ENCODE peak calls at places on chromosome 15, in four cellular contexts. One of them, this sample, is unnamed.
A peak's percentile ranks its signal among the peaks of the same experiment; 100 is the strongest.

GRCh38 chr15:89335289-89336041 is 841 bp upstream of the POLG start:
- DNase-seq in psoas muscle: no peak
- DNase-seq in kidney epithelial cell: no peak
- DNase-seq in GM12865: no peak
- DNase-seq in this sample: no peak

GRCh38 chr15:81106560-81106959 is 27.5 kb upstream of the CFAP161 start:
- DNase-seq in psoas muscle: peak; percentile 28
- DNase-seq in kidney epithelial cell: no peak
- DNase-seq in GM12865: peak; percentile 60
- DNase-seq in this sample: peak; percentile 17

GRCh38 chr15:42808921-42809320 is 72.0 kb upstream of the CDAN1 start:
- DNase-seq in psoas muscle: no peak
- DNase-seq in kidney epithelial cell: no peak
- DNase-seq in GM12865: no peak
- DNase-seq in this sample: no peak

GRCh38 chr15:69082041-69082502 is 67.6 kb downstream of the NOX5 start:
- DNase-seq in psoas muscle: peak; percentile 19
- DNase-seq in kidney epithelial cell: no peak
- DNase-seq in GM12865: no peak
- DNase-seq in this sample: no peak

GRCh38 chr15:59313703-59314332 is 58.9 kb downstream of the MYO1E start:
- DNase-seq in psoas muscle: peak; percentile 73
- DNase-seq in kidney epithelial cell: no peak
- DNase-seq in GM12865: peak; percentile 93
- DNase-seq in this sample: peak; percentile 59

GRCh38 chr15:61000276-61000675 is 228.8 kb downstream of the RORA start:
- DNase-seq in psoas muscle: no peak
- DNase-seq in kidney epithelial cell: no peak
- DNase-seq in GM12865: no peak
- DNase-seq in this sample: no peak

GRCh38 chr15:89654847-89655805 is at the start of gene KIF7:
- DNase-seq in psoas muscle: peak; percentile 48
- DNase-seq in kidney epithelial cell: no peak
- DNase-seq in GM12865: no peak
- DNase-seq in this sample: no peak

GRCh38 chr15:31964586-31965307 is 65.6 kb upstream of the CHRNA7 start:
- DNase-seq in psoas muscle: no peak
- DNase-seq in kidney epithelial cell: no peak
- DNase-seq in GM12865: no peak
- DNase-seq in this sample: no peak

GRCh38 chr15:57692709-57693108 is 13.8 kb upstream of the POLR2M start:
- DNase-seq in psoas muscle: no peak
- DNase-seq in kidney epithelial cell: no peak
- DNase-seq in GM12865: no peak
- DNase-seq in this sample: no peak

GRCh38 chr15:70258369-70259029 is 160.8 kb upstream of the TLE3 start:
- DNase-seq in psoas muscle: no peak
- DNase-seq in kidney epithelial cell: no peak
- DNase-seq in GM12865: peak; percentile 53
- DNase-seq in this sample: peak; percentile 75

GRCh38 chr15:82663186-82663600 is 16.0 kb upstream of the CPEB1 start:
- DNase-seq in psoas muscle: peak; percentile 29
- DNase-seq in kidney epithelial cell: peak; percentile 12
- DNase-seq in GM12865: peak; percentile 66
- DNase-seq in this sample: no peak

GRCh38 chr15:75989045-75989444 is 23.2 kb downstream of the NRG4 start:
- DNase-seq in psoas muscle: no peak
- DNase-seq in kidney epithelial cell: no peak
- DNase-seq in GM12865: no peak
- DNase-seq in this sample: no peak

GRCh38 chr15:28110416-28110975 is 11.4 kb upstream of the OCA2 start:
- DNase-seq in psoas muscle: no peak
- DNase-seq in kidney epithelial cell: no peak
- DNase-seq in GM12865: no peak
- DNase-seq in this sample: no peak

GRCh38 chr15:99537344-99537743 is 28.4 kb upstream of the MEF2A start:
- DNase-seq in psoas muscle: no peak
- DNase-seq in kidney epithelial cell: no peak
- DNase-seq in GM12865: no peak
- DNase-seq in this sample: no peak

GRCh38 chr15:57031605-57032004 is 113.2 kb downstream of the TCF12 start:
- DNase-seq in psoas muscle: no peak
- DNase-seq in kidney epithelial cell: peak; percentile 44
- DNase-seq in GM12865: peak; percentile 16
- DNase-seq in this sample: no peak

GRCh38 chr15:71314956-71315537 is 199.8 kb downstream of the THSD4 start:
- DNase-seq in psoas muscle: no peak
- DNase-seq in kidney epithelial cell: no peak
- DNase-seq in GM12865: no peak
- DNase-seq in this sample: no peak

GRCh38 chr15:38614621-38615020 is 50.0 kb upstream of the RASGRP1 start:
- DNase-seq in psoas muscle: no peak
- DNase-seq in kidney epithelial cell: no peak
- DNase-seq in GM12865: no peak
- DNase-seq in this sample: no peak

GRCh38 chr15:57861805-57862586 is 155.5 kb downstream of the POLR2M start:
- DNase-seq in psoas muscle: no peak
- DNase-seq in kidney epithelial cell: peak; percentile 31
- DNase-seq in GM12865: no peak
- DNase-seq in this sample: no peak

GRCh38 chr15:39543651-39544050 is 37.2 kb upstream of the THBS1 start:
- DNase-seq in psoas muscle: no peak
- DNase-seq in kidney epithelial cell: no peak
- DNase-seq in GM12865: no peak
- DNase-seq in this sample: no peak

GRCh38 chr15:95840004-95840403 is 490.5 kb upstream of the NR2F2 start:
- DNase-seq in psoas muscle: peak; percentile 43
- DNase-seq in kidney epithelial cell: no peak
- DNase-seq in GM12865: no peak
- DNase-seq in this sample: no peak

GRCh38 chr15:100905855-100906254 is 13.3 kb upstream of the LRRK1 start:
- DNase-seq in psoas muscle: no peak
- DNase-seq in kidney epithelial cell: no peak
- DNase-seq in GM12865: no peak
- DNase-seq in this sample: no peak

GRCh38 chr15:34701536-34701935 is 53.3 kb downstream of the GJD2 start:
- DNase-seq in psoas muscle: no peak
- DNase-seq in kidney epithelial cell: no peak
- DNase-seq in GM12865: no peak
- DNase-seq in this sample: no peak

GRCh38 chr15:94056314-94056713 is 175.0 kb upstream of the MCTP2 start:
- DNase-seq in psoas muscle: no peak
- DNase-seq in kidney epithelial cell: no peak
- DNase-seq in GM12865: no peak
- DNase-seq in this sample: no peak

GRCh38 chr15:89500397-89501270 is 4.3 kb upstream of the RHCG start:
- DNase-seq in psoas muscle: no peak
- DNase-seq in kidney epithelial cell: no peak
- DNase-seq in GM12865: peak; percentile 16
- DNase-seq in this sample: no peak

GRCh38 chr15:77546050-77546501 is 86.6 kb downstream of the LINGO1 start:
- DNase-seq in psoas muscle: no peak
- DNase-seq in kidney epithelial cell: no peak
- DNase-seq in GM12865: no peak
- DNase-seq in this sample: no peak

GRCh38 chr15:39788800-39789565 is 6.3 kb upstream of the FSIP1 start:
- DNase-seq in psoas muscle: no peak
- DNase-seq in kidney epithelial cell: no peak
- DNase-seq in GM12865: no peak
- DNase-seq in this sample: no peak

GRCh38 chr15:38651328-38652038 is 86.9 kb upstream of the RASGRP1 start:
- DNase-seq in psoas muscle: no peak
- DNase-seq in kidney epithelial cell: no peak
- DNase-seq in GM12865: peak; percentile 45
- DNase-seq in this sample: no peak

GRCh38 chr15:44591326-44591725 is 54.4 kb downstream of the EIF3J start:
- DNase-seq in psoas muscle: no peak
- DNase-seq in kidney epithelial cell: no peak
- DNase-seq in GM12865: no peak
- DNase-seq in this sample: no peak

GRCh38 chr15:68821898-68822380 is 1.2 kb upstream of the ANP32A start:
- DNase-seq in psoas muscle: no peak
- DNase-seq in kidney epithelial cell: no peak
- DNase-seq in GM12865: peak; percentile 28
- DNase-seq in this sample: no peak

GRCh38 chr15:69782155-69782658 is 315.5 kb downstream of the TLE3 start:
- DNase-seq in psoas muscle: no peak
- DNase-seq in kidney epithelial cell: no peak
- DNase-seq in GM12865: no peak
- DNase-seq in this sample: no peak

GRCh38 chr15:50909044-50909342 is 510 bp downstream of the AP4E1 start:
- DNase-seq in psoas muscle: no peak
- DNase-seq in kidney epithelial cell: no peak
- DNase-seq in GM12865: no peak
- DNase-seq in this sample: no peak

GRCh38 chr15:87689716-87690115 is 566.8 kb downstream of the NTRK3 start:
- DNase-seq in psoas muscle: no peak
- DNase-seq in kidney epithelial cell: no peak
- DNase-seq in GM12865: no peak
- DNase-seq in this sample: no peak

GRCh38 chr15:62403164-62403809 is 238.2 kb upstream of the C2CD4B start:
- DNase-seq in psoas muscle: no peak
- DNase-seq in kidney epithelial cell: peak; percentile 10
- DNase-seq in GM12865: no peak
- DNase-seq in this sample: no peak

GRCh38 chr15:67383903-67384302 is 129.3 kb downstream of the IQCH start:
- DNase-seq in psoas muscle: no peak
- DNase-seq in kidney epithelial cell: no peak
- DNase-seq in GM12865: no peak
- DNase-seq in this sample: no peak
- TF ChIP-seq CTCF in psoas muscle: no peak
- TF ChIP-seq CTCF in kidney epithelial cell: no peak
- TF ChIP-seq CTCF in GM12865: no peak
- TF ChIP-seq CTCF in this sample: no peak

DNA sequence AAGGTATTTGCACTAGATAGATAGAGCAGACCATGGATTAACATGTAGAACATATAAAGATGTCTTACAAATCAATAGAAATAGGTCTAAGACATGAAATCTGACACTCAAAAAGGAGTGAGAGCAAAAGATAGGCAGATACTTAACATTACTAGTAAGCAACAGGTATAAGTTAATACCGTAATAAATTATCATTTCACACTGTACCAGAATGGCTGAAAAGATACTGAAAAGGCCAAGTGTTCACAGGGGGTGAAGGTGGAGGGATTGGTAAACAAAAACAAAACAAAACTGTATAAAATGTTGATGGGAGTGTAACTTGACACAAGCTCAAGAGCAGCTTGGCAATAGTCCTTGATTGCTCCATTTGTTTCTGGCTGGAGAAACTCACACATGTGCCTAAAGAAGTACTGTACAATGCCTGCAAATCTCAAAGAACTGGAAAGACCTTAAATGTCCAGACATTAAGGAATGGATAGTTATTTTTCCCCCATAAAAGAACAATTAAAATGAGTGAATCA is 3.5 kb downstream of the NSMCE3 start:
- DNase-seq in psoas muscle: no peak
- DNase-seq in kidney epithelial cell: no peak
- DNase-seq in GM12865: no peak
- DNase-seq in this sample: no peak
- H3K4me3 ChIP-seq in psoas muscle: peak overlapping the region; percentile 95
- H3K4me3 ChIP-seq in kidney epithelial cell: no peak overlapping the region
- H3K4me3 ChIP-seq in GM12865: peak overlapping the region; percentile 92
- H3K4me3 ChIP-seq in this sample: peak overlapping the region; percentile 0

DNA sequence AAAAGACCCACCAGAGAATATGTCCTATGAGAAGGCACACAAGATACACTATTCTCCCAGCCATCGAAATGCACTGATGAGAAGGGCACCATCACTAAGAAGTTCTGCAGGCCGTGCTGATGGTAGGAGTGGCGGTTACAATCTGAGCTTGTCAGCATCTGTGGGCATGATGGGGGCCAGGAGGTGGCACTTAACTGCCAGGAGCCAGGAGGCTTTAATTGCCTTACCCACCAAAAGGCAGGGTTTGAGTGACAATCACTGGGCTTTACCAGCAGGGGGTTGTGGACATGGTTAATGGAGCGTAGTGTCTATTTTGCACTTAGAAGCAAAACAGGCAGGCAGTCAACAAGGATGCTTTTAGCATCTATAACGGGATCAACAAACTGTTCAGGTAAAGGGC is 16.0 kb upstream of the SQOR start:
- DNase-seq in psoas muscle: no peak
- DNase-seq in kidney epithelial cell: no peak
- DNase-seq in GM12865: peak; percentile 40
- DNase-seq in this sample: no peak
- TF ChIP-seq CTCF in psoas muscle: no peak
- TF ChIP-seq CTCF in kidney epithelial cell: peak; percentile 19
- TF ChIP-seq CTCF in GM12865: peak; percentile 14
- TF ChIP-seq CTCF in this sample: peak; percentile 26

GRCh38 chr15:40925495-40925862 is 3.7 kb upstream of the DLL4 start:
- DNase-seq in psoas muscle: no peak
- DNase-seq in kidney epithelial cell: no peak
- DNase-seq in GM12865: no peak
- DNase-seq in this sample: no peak
- H3K4me3 ChIP-seq in psoas muscle: no peak overlapping the region
- H3K4me3 ChIP-seq in kidney epithelial cell: no peak overlapping the region
- H3K4me3 ChIP-seq in GM12865: no peak overlapping the region
- H3K4me3 ChIP-seq in this sample: no peak overlapping the region

DNA sequence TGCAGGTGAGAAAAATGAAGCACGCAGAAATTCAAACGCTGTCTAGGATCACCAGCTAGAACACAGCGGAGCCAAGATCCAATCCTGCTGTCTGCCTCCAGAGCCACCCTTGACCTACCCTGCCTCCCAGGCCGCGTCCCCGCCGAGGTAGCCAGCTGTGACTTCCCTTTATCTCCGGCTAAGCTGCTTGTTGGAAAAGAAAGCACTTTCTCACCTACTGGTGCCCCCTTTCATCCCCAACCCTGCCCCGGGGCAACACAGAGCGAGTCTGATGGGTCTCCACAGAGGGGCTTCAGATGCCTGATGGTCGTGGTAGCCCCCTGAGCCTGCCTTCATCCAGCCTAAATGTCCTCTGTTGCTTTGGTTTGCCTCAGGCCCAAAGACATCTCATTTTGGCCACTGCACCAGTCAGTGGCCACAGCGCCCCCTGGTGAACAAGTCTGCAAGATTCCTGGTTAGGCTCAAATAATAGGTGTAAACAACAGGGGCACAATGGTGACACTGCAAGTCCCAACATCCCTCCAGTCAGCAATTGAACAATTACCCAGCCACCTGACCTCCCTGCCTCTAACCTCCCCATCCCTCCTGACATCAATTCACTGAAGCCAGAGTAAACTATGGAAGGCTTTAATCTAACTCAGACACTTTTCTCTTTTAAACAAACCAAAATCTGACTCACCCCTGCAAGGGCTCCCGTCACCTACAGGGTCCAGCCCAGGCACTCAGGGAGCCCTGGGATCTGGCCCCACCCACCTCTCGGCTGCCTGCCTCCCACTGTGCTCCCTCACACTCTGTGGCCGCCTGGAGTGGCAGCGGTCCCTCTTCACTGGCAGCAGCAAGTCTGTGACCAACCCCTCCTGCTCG is 27.3 kb upstream of the BCL2L10 start:
- DNase-seq in psoas muscle: peak; percentile 72
- DNase-seq in kidney epithelial cell: no peak
- DNase-seq in GM12865: peak; percentile 87
- DNase-seq in this sample: peak; percentile 42
- TF ChIP-seq CTCF in psoas muscle: peak; percentile 71
- TF ChIP-seq CTCF in kidney epithelial cell: peak; percentile 91
- TF ChIP-seq CTCF in GM12865: peak; percentile 89
- TF ChIP-seq CTCF in this sample: peak; percentile 85